ENCODE peak calls at places on chromosome 12, in five cellular contexts. F is neuronal stem cell, G is H9, J is mesenchymal stem cell, E is H1. T is an unnamed sample.

GRCh38 chr12:129190827-129191226 is 337.5 kb downstream of the GLT1D1 start:
- DNase-seq in J (no peak), G (peak; percentile 91), F (no peak), E (peak; percentile 81), T (no peak)

GRCh38 chr12:46472893-46473633 is 100.5 kb upstream of the SLC38A2 start:
- DNase-seq in E (no peak), G (no peak), F (no peak), J (peak; percentile 68), T (peak; percentile 76)

GRCh38 chr12:131218291-131219172 is 264.8 kb downstream of the ADGRD1 start:
- DNase-seq in F (no peak), E (peak; percentile 63), G (peak; percentile 84), J (no peak), T (no peak)

GRCh38 chr12:26845057-26845666 is 12.2 kb upstream of the ITPR2 start:
- DNase-seq in F (peak; percentile 29), E (peak; percentile 76), J (peak; percentile 67), G (peak; percentile 68), T (peak; percentile 34)

GRCh38 chr12:24600996-24601395 is 347.9 kb downstream of the BCAT1 start:
- DNase-seq in E (no peak), J (peak; percentile 79), G (no peak), F (no peak), T (peak; percentile 92)

GRCh38 chr12:111248981-111249380 is 119.9 kb downstream of the PHETA1 start:
- DNase-seq in E (no peak), F (no peak), J (no peak), G (no peak), T (no peak)

GRCh38 chr12:124286414-124286813 is 8.5 kb upstream of the RFLNA start:
- DNase-seq in F (no peak), J (no peak), E (no peak), G (no peak), T (no peak)

GRCh38 chr12:26114720-26115406 is 10.0 kb downstream of the BHLHE41 start:
- DNase-seq in J (no peak), E (no peak), F (no peak), G (no peak), T (no peak)

GRCh38 chr12:115325858-115326257 is 641.9 kb upstream of the TBX3 start:
- DNase-seq in E (no peak), J (no peak), F (no peak), G (no peak), T (no peak)

GRCh38 chr12:24698972-24699371 is 249.9 kb downstream of the BCAT1 start:
- DNase-seq in J (no peak), G (no peak), E (no peak), F (no peak), T (no peak)

GRCh38 chr12:124804011-124804621 is 59.5 kb downstream of the SCARB1 start:
- DNase-seq in J (peak; percentile 8), G (peak; percentile 72), E (peak; percentile 67), F (no peak), T (peak; percentile 13)

GRCh38 chr12:69105101-69105613 is 134.2 kb upstream of the CPSF6 start:
- DNase-seq in G (no peak), E (no peak), F (no peak), J (no peak), T (no peak)

GRCh38 chr12:42742691-42743090 is 153.1 kb upstream of the PRICKLE1 start:
- DNase-seq in G (no peak), J (peak; percentile 14), F (no peak), E (no peak), T (no peak)

GRCh38 chr12:49873361-49873934 is 30.3 kb downstream of the FAIM2 start:
- DNase-seq in J (no peak), G (peak; percentile 9), E (no peak), F (no peak), T (peak; percentile 42)

GRCh38 chr12:80472912-80473500 is 29.0 kb downstream of the PTPRQ start:
- DNase-seq in G (no peak), J (peak; percentile 85), F (peak; percentile 6), E (no peak), T (peak; percentile 81)

GRCh38 chr12:46942579-46942978 is 116.8 kb upstream of the SLC38A4 start:
- DNase-seq in F (no peak), E (no peak), J (no peak), G (no peak), T (peak; percentile 79)

GRCh38 chr12:92602476-92602875 is 100.3 kb upstream of the PLEKHG7 start:
- DNase-seq in F (no peak), J (peak; percentile 90), E (no peak), G (no peak), T (peak; percentile 96)

GRCh38 chr12:113088971-113089756 is 32.6 kb downstream of the DTX1 start:
- DNase-seq in E (no peak), G (no peak), J (no peak), F (no peak), T (no peak)

GRCh38 chr12:82818276-82819035 is 131.8 kb downstream of the TMTC2 start:
- DNase-seq in G (no peak), F (no peak), J (no peak), E (no peak), T (peak; percentile 6)

GRCh38 chr12:108307006-108307405 is 32.1 kb downstream of the CMKLR1 start:
- DNase-seq in F (no peak), J (peak; percentile 41), G (no peak), E (no peak), T (peak; percentile 35)

GRCh38 chr12:105485321-105485910 is 154.9 kb downstream of the C12orf75 start:
- DNase-seq in J (peak; percentile 41), G (no peak), F (no peak), E (no peak), T (peak; percentile 65)
- H3K4me2 ChIP-seq in J (no peak overlapping the region), G (no peak overlapping the region), F (no peak overlapping the region), E (no peak overlapping the region), T (peak overlapping the region; percentile 31)

GRCh38 chr12:71954861-71955260 is 16.2 kb downstream of the TPH2 start:
- DNase-seq in F (no peak), E (no peak), J (no peak), G (no peak), T (no peak)

GRCh38 chr12:71958056-71958455 is 19.4 kb downstream of the TPH2 start:
- DNase-seq in G (no peak), J (peak; percentile 47), E (no peak), F (no peak), T (peak; percentile 65)

GRCh38 chr12:71955946-71956345 is 17.3 kb downstream of the TPH2 start:
- DNase-seq in E (no peak), J (peak; percentile 67), G (no peak), F (no peak), T (peak; percentile 89)

GRCh38 chr12:71958993-71959588 is 20.4 kb downstream of the TPH2 start:
- DNase-seq in G (no peak), E (no peak), F (no peak), J (peak; percentile 51), T (peak; percentile 79)

GRCh38 chr12:71958457-71958856 is 19.8 kb downstream of the TPH2 start:
- DNase-seq in J (peak; percentile 58), G (no peak), F (no peak), E (no peak), T (peak; percentile 84)
- H4K91ac ChIP-seq in J (peak overlapping the region; percentile 39), G (no peak overlapping the region), F (no peak overlapping the region), E (no peak overlapping the region), T (peak overlapping the region; percentile 97)

GRCh38 chr12:32214723-32215122 is 108.1 kb downstream of the BICD1 start:
- DNase-seq in J (no peak), E (no peak), G (no peak), F (no peak), T (no peak)
- H3K4me2 ChIP-seq in J (no peak overlapping the region), E (no peak overlapping the region), G (no peak overlapping the region), F (no peak overlapping the region), T (no peak overlapping the region)

GRCh38 chr12:116373610-116374606 is 96.4 kb upstream of the MED13L start:
- DNase-seq in E (no peak), J (no peak), F (no peak), G (no peak), T (no peak)
- H4K91ac ChIP-seq in E (no peak overlapping the region), J (peak overlapping the region; percentile 52), F (no peak overlapping the region), G (no peak overlapping the region), T (peak overlapping the region; percentile 19)

DNA sequence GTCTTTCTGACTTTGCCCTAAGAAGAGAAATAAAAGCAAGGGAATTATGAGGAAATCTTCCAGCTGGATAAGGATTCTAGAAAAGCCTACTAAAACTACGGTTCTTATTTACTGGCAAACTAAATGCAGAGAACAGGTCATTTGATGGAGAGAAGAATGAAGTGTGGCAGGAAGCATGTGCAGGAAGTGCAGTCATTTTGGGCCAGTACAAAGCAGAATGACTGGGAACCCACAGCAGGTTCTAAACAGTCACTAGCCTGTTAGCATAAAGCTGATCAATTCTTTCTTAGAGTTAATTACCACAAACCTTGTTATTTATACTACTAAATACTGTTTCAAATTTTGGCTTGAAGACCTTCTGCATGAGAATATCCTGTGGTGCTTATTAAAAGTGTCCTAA is 36.7 kb downstream of the CFAP54 start:
- DNase-seq in E (no peak), G (no peak), F (no peak), J (no peak), T (no peak)
- H3K4me2 ChIP-seq in E (no peak overlapping the region), G (no peak overlapping the region), F (no peak overlapping the region), J (no peak overlapping the region), T (no peak overlapping the region)

DNA sequence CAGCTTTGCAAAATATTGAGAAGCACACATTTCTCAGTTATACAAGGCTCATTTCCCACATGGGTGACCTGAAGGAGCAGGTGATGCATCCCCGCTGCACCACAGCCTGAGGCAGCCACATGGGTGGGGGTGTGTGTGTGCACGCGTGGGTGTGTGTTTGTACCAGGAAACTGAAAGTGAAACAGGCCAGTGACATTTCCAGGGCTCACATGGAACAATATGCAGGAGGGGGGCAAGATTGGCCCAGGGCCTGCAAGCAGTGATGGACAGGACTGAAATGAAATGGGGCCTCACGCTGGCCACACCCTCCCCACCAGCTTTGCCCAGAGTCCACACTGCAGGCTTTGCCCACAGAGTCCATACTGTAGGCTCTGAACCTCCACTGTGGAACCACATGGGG is 154.2 kb upstream of the PARP11 start:
- DNase-seq in J (peak; percentile 38), G (no peak), E (no peak), F (no peak), T (peak; percentile 7)
- H4K91ac ChIP-seq in J (peak overlapping the region; percentile 30), G (no peak overlapping the region), E (peak overlapping the region; percentile 94), F (no peak overlapping the region), T (no peak overlapping the region)

T was measured in IMR-90.